ENCODE peak calls at places on chromosomes 1 and 21, in six cellular contexts. Q is Right ventricle myocardium superior, N is nucleus accumbens, V is lung microvascular endothelial cell, B is HFF-Myc, Y is GM20000. I is an unnamed sample.

GRCh38 chr1:47859092-47859743 is 138.0 kb downstream of the TRABD2B start:
- DNase-seq in Y (no peak), Q (no peak), B (no peak), N (no peak), V (no peak), I (no peak)

GRCh38 chr1:178912597-178912996 is 41.7 kb upstream of the ANGPTL1 start:
- DNase-seq in V (no peak), N (no peak), Q (no peak), Y (no peak), B (no peak), I (no peak)

GRCh38 chr1:180156631-180157091 is 2.0 kb downstream of the QSOX1 start:
- DNase-seq in V (peak), B (no peak), Y (no peak), Q (no peak), N (no peak), I (no peak)

GRCh38 chr1:109112056-109112651 is 1.8 kb upstream of the ELAPOR1 start:
- DNase-seq in B (no peak), Y (peak), Q (no peak), V (peak), N (no peak), I (no peak)

GRCh38 chr1:94580367-94581115 is 39.0 kb upstream of the F3 start:
- DNase-seq in Q (no peak), N (no peak), V (no peak), Y (no peak), B (no peak), I (no peak)

GRCh38 chr1:245797592-245798366 is 643.0 kb downstream of the KIF26B start:
- DNase-seq in B (no peak), Y (no peak), Q (no peak), N (no peak), V (no peak), I (no peak)

GRCh38 chr1:200150721-200151120 is 123.2 kb downstream of the NR5A2 start:
- DNase-seq in B (peak), V (peak), N (no peak), Q (no peak), Y (peak), I (no peak)

GRCh38 chr1:217713223-217713622 is 82.1 kb downstream of the SPATA17 start:
- DNase-seq in V (no peak), Q (no peak), B (no peak), Y (no peak), N (no peak), I (no peak)

GRCh38 chr1:91402023-91402422 is 2.6 kb downstream of the HFM1 start:
- DNase-seq in V (peak), Y (peak), B (no peak), Q (no peak), N (no peak), I (no peak)

GRCh38 chr1:231611851-231612250 is 14.7 kb upstream of the DISC1 start:
- DNase-seq in N (no peak), V (no peak), B (no peak), Q (no peak), Y (no peak), I (no peak)

GRCh38 chr1:15722836-15723542 is 13.1 kb upstream of the SLC25A34 start:
- DNase-seq in Q (no peak), V (no peak), B (no peak), N (no peak), Y (no peak), I (no peak)

GRCh38 chr21:34908424-34909055 is 140.6 kb downstream of the RUNX1 start:
- DNase-seq in Y (no peak), Q (no peak), V (peak), B (no peak), N (no peak), I (no peak)

GRCh38 chr1:163166886-163167555 is 35.7 kb downstream of the RGS5 start:
- DNase-seq in N (no peak), V (peak), Q (no peak), Y (no peak), B (no peak), I (no peak)

GRCh38 chr1:112714313-112715263 is 544 bp downstream of the PPM1J start:
- DNase-seq in B (no peak), N (peak), V (no peak), Q (peak), Y (peak), I (peak)

GRCh38 chr1:201589186-201589585 is 50.3 kb downstream of the NAV1 start:
- DNase-seq in B (no peak), V (no peak), Y (no peak), Q (no peak), N (no peak), I (no peak)

GRCh38 chr1:85421179-85421578 is 43.8 kb downstream of the DDAH1 start:
- DNase-seq in N (no peak), Y (no peak), B (no peak), Q (no peak), V (no peak), I (no peak)

I was measured in C1 segment of cervical spinal cord.